ENCODE peak calls at places on chromosomes 13 and 19, in five cellular contexts. B is choroid plexus epithelial cell, K is transverse colon, E is cardiac muscle cell, Z is GOT3. L is an unnamed sample.

GRCh38 chr19:51931921-51932320 is 4.6 kb downstream of the ZNF613 start:
- DNase-seq in K (no peak), Z (no peak), E (no peak), B (no peak), L (no peak)

GRCh38 chr13:114152285-114152645 is 19.8 kb upstream of the RASA3 start:
- DNase-seq in Z (no peak), E (no peak), B (no peak), K (no peak), L (no peak)

GRCh38 chr19:4198467-4199126 is 16.1 kb downstream of the ANKRD24 start:
- DNase-seq in E (no peak), Z (no peak), K (no peak), B (no peak), L (no peak)

GRCh38 chr13:56561327-56561726 is 579.4 kb upstream of the PRR20A start:
- DNase-seq in Z (no peak), K (no peak), B (no peak), E (peak), L (no peak)

GRCh38 chr13:34647379-34647778 is 294.7 kb upstream of the NBEA start:
- DNase-seq in K (no peak), E (no peak), B (no peak), Z (no peak), L (no peak)

GRCh38 chr19:32971012-32971595 is 654 bp downstream of the CEP89 start:
- DNase-seq in B (no peak), K (no peak), Z (no peak), E (no peak), L (no peak)

GRCh38 chr13:91185294-91185863 is 162.1 kb upstream of the MIR17HG start:
- DNase-seq in Z (no peak), E (peak), K (no peak), B (peak), L (peak)

GRCh38 chr13:34933786-34934185 is 8.3 kb upstream of the NBEA start:
- DNase-seq in E (no peak), K (no peak), B (no peak), Z (no peak), L (no peak)

GRCh38 chr19:7831452-7831851 is 1.4 kb downstream of the EVI5L start:
- DNase-seq in B (peak), K (peak), Z (no peak), E (peak), L (peak)

GRCh38 chr13:49615844-49616687 is 12.2 kb upstream of the ARL11 start:
- DNase-seq in Z (no peak), E (no peak), B (peak), K (no peak), L (no peak)

GRCh38 chr13:107138987-107139386 is 571.0 kb upstream of the ARGLU1 start:
- DNase-seq in B (no peak), E (no peak), Z (no peak), K (no peak), L (no peak)

GRCh38 chr19:10662384-10663251 is 8.5 kb downstream of the ILF3 start:
- DNase-seq in K (no peak), Z (no peak), B (no peak), E (no peak), L (peak)

GRCh38 chr19:4140237-4140711 is 13.2 kb upstream of the CREB3L3 start:
- DNase-seq in Z (no peak), K (peak), B (peak), E (peak), L (peak)

GRCh38 chr13:113061271-113061625 is 44.3 kb upstream of the F7 start:
- DNase-seq in Z (no peak), B (no peak), E (no peak), K (no peak), L (no peak)

L was measured in OCI-LY7.